ENCODE peak calls at places on chromosomes 4 and X, in ten cellular contexts. K is HT-29; V is body of pancreas; H is fibroblast of mammary gland; X is endothelial cell; A is neuronal stem cell; Y is CD8-positive, alpha-beta memory T cell; D is germinal center; M is NB4; U is NCI-H1048. R is an unnamed sample.

GRCh38 chrX:46235778-46236177 is 309.4 kb downstream of the ZNF674 start:
- DNase-seq in D (no peak), X (no peak), V (no peak), M (no peak), Y (no peak), U (no peak), A (no peak), H (no peak), K (no peak), R (no peak)

GRCh38 chr4:70559924-70560323 is 32.1 kb upstream of the AMBN start:
- DNase-seq in X (no peak), Y (no peak), V (no peak), K (no peak), A (no peak), U (no peak), M (no peak), D (no peak), H (no peak), R (no peak)

GRCh38 chr4:6119507-6120020 is 80.8 kb downstream of the JAKMIP1 start:
- DNase-seq in M (no peak), K (no peak), U (no peak), A (no peak), X (no peak), V (no peak), H (no peak), D (no peak), Y (no peak), R (no peak)

GRCh38 chr4:176622251-176622968 is 170.3 kb downstream of the VEGFC start:
- DNase-seq in A (no peak), U (no peak), M (no peak), K (no peak), Y (no peak), V (no peak), H (peak), X (no peak), D (no peak), R (no peak)

GRCh38 chr4:164977243-164978164 is at the start of gene TRIM61:
- DNase-seq in M (no peak), D (peak), K (no peak), X (peak), V (no peak), H (peak), Y (peak), A (peak), U (no peak), R (no peak)

GRCh38 chr4:55636622-55636999 is 513 bp upstream of the NMU start:
- DNase-seq in V (no peak), D (no peak), K (no peak), Y (no peak), M (no peak), H (no peak), X (no peak), U (no peak), A (peak), R (no peak)

GRCh38 chr4:23861897-23862296 is 27.9 kb downstream of the PPARGC1A start:
- DNase-seq in M (no peak), K (no peak), H (no peak), V (no peak), U (no peak), D (no peak), A (no peak), Y (no peak), X (no peak), R (no peak)

GRCh38 chr4:123505457-123506310 is 109.1 kb downstream of the SPRY1 start:
- DNase-seq in V (peak), X (peak), H (peak), D (peak), Y (no peak), A (peak), M (peak), U (no peak), K (peak), R (peak)

GRCh38 chrX:1249101-1249887 is 19.3 kb upstream of the CSF2RA start:
- DNase-seq in X (no peak), K (no peak), H (no peak), A (peak), Y (no peak), V (no peak), D (no peak), U (no peak), M (peak), R (peak)

GRCh38 chr4:173990879-173991231 is 292.6 kb downstream of the FBXO8 start:
- DNase-seq in X (no peak), K (no peak), A (no peak), U (no peak), D (no peak), V (peak), Y (no peak), H (no peak), M (no peak), R (no peak)

GRCh38 chrX:13102636-13103035 is 58.2 kb upstream of the FAM9C start:
- DNase-seq in H (no peak), K (no peak), V (no peak), A (no peak), X (no peak), Y (no peak), D (no peak), U (no peak), M (no peak), R (no peak)

GRCh38 chrX:41655631-41656030 is 33.1 kb upstream of the GPR34 start:
- DNase-seq in H (peak), D (no peak), A (no peak), V (no peak), M (no peak), K (no peak), U (no peak), Y (no peak), X (no peak), R (no peak)

GRCh38 chr4:10245761-10246160 is 129.2 kb upstream of the WDR1 start:
- DNase-seq in A (no peak), X (no peak), D (no peak), K (no peak), H (no peak), U (no peak), M (peak), Y (no peak), V (no peak), R (no peak)

GRCh38 chr4:16264798-16265197 is 38.5 kb upstream of the TAPT1 start:
- DNase-seq in X (no peak), M (peak), Y (no peak), A (no peak), K (peak), H (peak), D (peak), V (no peak), U (peak), R (no peak)

GRCh38 chrX:25427873-25428555 is 412.2 kb upstream of the ARX start:
- DNase-seq in K (peak), V (no peak), A (no peak), D (no peak), X (peak), U (no peak), M (peak), H (no peak), Y (no peak), R (peak)

GRCh38 chr4:151359576-151359975 is 34.2 kb upstream of the SH3D19 start:
- DNase-seq in A (no peak), U (no peak), Y (no peak), M (no peak), H (no peak), D (no peak), X (no peak), K (peak), V (no peak), R (no peak)

GRCh38 chrX:19867411-19867732 is 20.0 kb downstream of the SH3KBP1 start:
- DNase-seq in K (no peak), M (no peak), H (peak), D (no peak), U (no peak), X (no peak), Y (no peak), A (no peak), V (no peak), R (no peak)

GRCh38 chr4:20347526-20347925 is 95.8 kb downstream of the SLIT2 start:
- DNase-seq in U (no peak), H (no peak), D (no peak), A (no peak), X (no peak), M (no peak), V (no peak), K (no peak), Y (no peak), R (no peak)

GRCh38 chrX:48945517-48946348 is 11.7 kb downstream of the OTUD5 start:
- DNase-seq in M (peak), U (peak), D (peak), V (peak), X (peak), A (no peak), Y (peak), H (peak), K (peak), R (peak)

GRCh38 chr4:8269535-8270417 is at the start of gene HTRA3:
- DNase-seq in X (peak), U (no peak), A (peak), M (peak), D (no peak), H (no peak), V (no peak), Y (no peak), K (no peak), R (no peak)

GRCh38 chr4:31045724-31046318 is 325.7 kb downstream of the PCDH7 start:
- DNase-seq in V (peak), M (peak), U (no peak), K (peak), A (no peak), H (peak), Y (no peak), X (peak), D (no peak), R (peak)

GRCh38 chr4:146522098-146522861 is 540 bp upstream of the SLC10A7 start:
- DNase-seq in U (peak), A (peak), D (peak), K (peak), M (peak), H (peak), Y (peak), V (peak), X (peak), R (peak)

GRCh38 chr4:93617596-93617995 is 211.0 kb upstream of the ATOH1 start:
- DNase-seq in K (no peak), X (no peak), U (no peak), Y (no peak), V (no peak), A (no peak), M (no peak), D (no peak), H (no peak), R (no peak)

GRCh38 chr4:111016416-111016815 is 393.5 kb upstream of the PITX2 start:
- DNase-seq in M (no peak), U (no peak), K (no peak), Y (no peak), X (no peak), V (no peak), D (no peak), A (peak), H (no peak), R (no peak)

R was measured in Calu3.